ENCODE peak calls at places on chromosome 10, in five cellular contexts. V is type B pancreatic cell; X is GM12864; M is mucosa of descending colon; P is activated naive CD8-positive, alpha-beta T cell treated with anti-CD3 and anti-CD28 coated beads for 36 hours. T is an unnamed sample.

GRCh38 chr10:119526606-119527592 is 15.6 kb downstream of the RGS10 start:
- DNase-seq in V (no peak), X (no peak), M (no peak), P (no peak), T (no peak)

GRCh38 chr10:131723601-131724530 is 176.9 kb upstream of the PPP2R2D start:
- DNase-seq in V (peak), X (no peak), M (no peak), P (no peak), T (no peak)

GRCh38 chr10:78960316-78960800 is 108.4 kb upstream of the ZMIZ1 start:
- DNase-seq in V (no peak), X (no peak), M (peak), P (no peak), T (peak)

GRCh38 chr10:108612485-108612884 is 1310.8 kb downstream of the XPNPEP1 start:
- DNase-seq in V (no peak), X (no peak), M (no peak), P (no peak), T (no peak)

GRCh38 chr10:96632974-96633373 is 46.2 kb upstream of the TM9SF3 start:
- DNase-seq in V (no peak), X (no peak), M (no peak), P (no peak), T (peak)

GRCh38 chr10:130025811-130026510 is 61.9 kb upstream of the EBF3 start:
- DNase-seq in V (no peak), X (no peak), M (no peak), P (no peak), T (no peak)

GRCh38 chr10:110013615-110014293 is 6.0 kb downstream of the ADD3 start:
- DNase-seq in V (no peak), X (no peak), M (no peak), P (no peak), T (no peak)

GRCh38 chr10:116720241-116721047 is 21.9 kb downstream of the HSPA12A start:
- DNase-seq in V (no peak), X (no peak), M (peak), P (no peak), T (no peak)

GRCh38 chr10:132469197-132469942 is 68.2 kb upstream of the INPP5A start:
- DNase-seq in V (no peak), X (no peak), M (no peak), P (no peak), T (peak)

GRCh38 chr10:72954596-72955569 is at the start of gene PLA2G12B:
- DNase-seq in V (no peak), X (no peak), M (peak), P (no peak), T (no peak)

GRCh38 chr10:133390597-133391248 is 3.2 kb upstream of the MTG1 start:
- DNase-seq in V (no peak), X (no peak), M (no peak), P (no peak), T (no peak)

GRCh38 chr10:116271593-116272496 is 1.2 kb downstream of the GFRA1 start:
- DNase-seq in V (no peak), X (no peak), M (no peak), P (no peak), T (peak)

GRCh38 chr10:36717118-36717517 is 408.3 kb upstream of the ANKRD30A start:
- DNase-seq in V (no peak), X (no peak), M (no peak), P (no peak), T (no peak)

GRCh38 chr10:132102717-132103110 is 37.0 kb downstream of the JAKMIP3 start:
- DNase-seq in V (peak), X (no peak), M (no peak), P (no peak), T (no peak)

GRCh38 chr10:104527013-104527412 is 114.1 kb upstream of the SORCS3 start:
- DNase-seq in V (no peak), X (no peak), M (no peak), P (no peak), T (no peak)

GRCh38 chr10:43230909-43231522 is 35.8 kb downstream of the RASGEF1A start:
- DNase-seq in V (peak), X (no peak), M (no peak), P (no peak), T (peak)

GRCh38 chr10:24272374-24272773 is 63.4 kb downstream of the KIAA1217 start:
- DNase-seq in V (no peak), X (no peak), M (no peak), P (no peak), T (no peak)

GRCh38 chr10:114683162-114683561 is 25.1 kb upstream of the ABLIM1 start:
- DNase-seq in V (no peak), X (no peak), M (no peak), P (no peak), T (no peak)

GRCh38 chr10:2121944-2122343 is 384.6 kb upstream of the ADARB2 start:
- DNase-seq in V (no peak), X (no peak), M (no peak), P (no peak), T (no peak)

GRCh38 chr10:67934331-67934730 is 49.9 kb downstream of the SIRT1 start:
- DNase-seq in V (no peak), X (no peak), M (no peak), P (no peak), T (no peak)

GRCh38 chr10:29702288-29703164 is 67.8 kb upstream of the SVIL start:
- DNase-seq in V (no peak), X (no peak), M (no peak), P (no peak), T (no peak)

GRCh38 chr10:8700689-8701088 is 646.2 kb downstream of the GATA3 start:
- DNase-seq in V (no peak), X (no peak), M (no peak), P (no peak), T (no peak)

GRCh38 chr10:27783660-27784059 is 38.0 kb upstream of the MKX start:
- DNase-seq in V (no peak), X (no peak), M (no peak), P (peak), T (no peak)